ENCODE peak calls at places on chromosomes 5 and 9, in seven cellular contexts. M is GM12865, X is AG04449, I is mesothelial cell of epicardium, S is astrocyte of the spinal cord, W is GM20000, H is H9. G is an unnamed sample.

GRCh38 chr9:137630684-137631083 is 11.9 kb downstream of the EHMT1 start:
- DNase-seq in X (no peak), I (no peak), H (no peak), W (no peak), S (no peak), M (no peak), G (no peak)

GRCh38 chr9:135978650-135979461 is 17.7 kb upstream of the UBAC1 start:
- DNase-seq in H (no peak), I (no peak), M (no peak), X (no peak), W (no peak), S (no peak), G (no peak)

GRCh38 chr5:158116965-158117364 is 258.0 kb upstream of the CLINT1 start:
- DNase-seq in M (no peak), S (no peak), W (no peak), I (no peak), X (no peak), H (no peak), G (no peak)

GRCh38 chr5:127909078-127909477 is 174.5 kb upstream of the SLC12A2 start:
- DNase-seq in W (peak; percentile 39), S (peak; percentile 50), I (no peak), M (peak; percentile 71), X (no peak), H (peak; percentile 59), G (peak; percentile 41)

GRCh38 chr5:177130211-177131018 is 3.2 kb upstream of the NSD1 start:
- DNase-seq in S (no peak), W (no peak), X (no peak), I (no peak), M (no peak), H (no peak), G (no peak)

GRCh38 chr9:96419691-96419969 is 1.5 kb upstream of the ZNF367 start:
- DNase-seq in M (no peak), I (no peak), S (peak; percentile 13), H (no peak), W (no peak), X (no peak), G (no peak)

GRCh38 chr9:123725389-123725788 is 204.5 kb downstream of the DENND1A start:
- DNase-seq in W (no peak), H (peak; percentile 37), S (peak; percentile 59), I (no peak), M (no peak), X (no peak), G (no peak)

GRCh38 chr9:81083821-81084512 is 605.4 kb downstream of the TLE1 start:
- DNase-seq in S (peak; percentile 76), I (no peak), X (peak; percentile 28), M (peak; percentile 2), W (no peak), H (no peak), G (no peak)

GRCh38 chr9:93089481-93089991 is 6.5 kb upstream of the CARD19 start:
- DNase-seq in I (no peak), X (no peak), H (peak; percentile 23), W (no peak), M (no peak), S (no peak), G (no peak)

GRCh38 chr5:71891856-71892255 is 172.8 kb downstream of the CARTPT start:
- DNase-seq in S (no peak), H (peak; percentile 61), M (no peak), X (no peak), I (no peak), W (no peak), G (no peak)

GRCh38 chr5:160188151-160188967 is 40.9 kb upstream of the FABP6 start:
- DNase-seq in S (peak; percentile 47), M (no peak), W (no peak), X (no peak), I (peak; percentile 56), H (peak; percentile 79), G (peak; percentile 59)

GRCh38 chr5:57478826-57479225 is 3.8 kb downstream of the ACTBL2 start:
- DNase-seq in W (no peak), S (no peak), X (no peak), I (no peak), H (no peak), M (no peak), G (no peak)

GRCh38 chr5:59041355-59041754 is 458.5 kb downstream of the RAB3C start:
- DNase-seq in X (no peak), H (no peak), W (no peak), S (no peak), M (no peak), I (no peak), G (no peak)

GRCh38 chr9:33166263-33167083 is 663 bp downstream of the B4GALT1 start:
- DNase-seq in M (peak; percentile 39), X (no peak), S (no peak), I (no peak), H (no peak), W (peak; percentile 24), G (no peak)

GRCh38 chr5:428219-428618 is 14.8 kb upstream of the EXOC3 start:
- DNase-seq in W (no peak), X (no peak), M (no peak), S (no peak), H (no peak), I (no peak), G (no peak)

GRCh38 chr9:134442486-134443168 is 116.4 kb downstream of the RXRA start:
- DNase-seq in S (peak; percentile 17), M (no peak), W (no peak), X (no peak), I (no peak), H (no peak), G (no peak)

GRCh38 chr5:171863928-171864327 is 78.3 kb downstream of the SMIM23 start:
- DNase-seq in M (no peak), W (no peak), S (peak; percentile 87), H (no peak), I (no peak), X (peak; percentile 85), G (no peak)

GRCh38 chr5:181207214-181207959 is 2.4 kb upstream of the TRIM7 start:
- DNase-seq in S (peak; percentile 94), W (peak; percentile 63), M (peak; percentile 90), I (no peak), X (peak; percentile 71), H (peak; percentile 86), G (peak; percentile 61)

GRCh38 chr5:121630402-121630801 is 221.3 kb upstream of the FTMT start:
- DNase-seq in I (no peak), M (no peak), X (no peak), S (peak; percentile 1), W (no peak), H (no peak), G (no peak)

GRCh38 chr9:33750307-33750838 is 45.0 kb upstream of the PRSS3 start:
- DNase-seq in X (no peak), M (no peak), H (no peak), S (no peak), W (no peak), I (no peak), G (no peak)

GRCh38 chr5:1380011-1380817 is 35.3 kb upstream of the CLPTM1L start:
- DNase-seq in X (no peak), W (peak; percentile 56), S (no peak), H (peak; percentile 81), M (peak; percentile 69), I (no peak), G (peak; percentile 58)

GRCh38 chr9:14238518-14238917 is 75.4 kb downstream of the NFIB start:
- DNase-seq in H (peak; percentile 33), W (no peak), M (no peak), X (no peak), I (no peak), S (peak; percentile 45), G (no peak)

GRCh38 chr9:116494815-116495634 is 192.1 kb upstream of the TRIM32 start:
- DNase-seq in S (no peak), I (no peak), M (peak; percentile 48), X (no peak), W (peak; percentile 31), H (peak; percentile 65), G (no peak)

GRCh38 chr5:12023614-12024241 is 119.5 kb upstream of the CTNND2 start:
- DNase-seq in M (peak; percentile 38), X (no peak), S (peak; percentile 58), H (no peak), W (peak; percentile 9), I (no peak), G (peak; percentile 13)

GRCh38 chr5:42021119-42021518 is 96.0 kb downstream of the FBXO4 start:
- DNase-seq in X (no peak), S (peak; percentile 10), M (no peak), W (no peak), H (no peak), I (no peak), G (no peak)

GRCh38 chr9:109981091-109981490 is 201.1 kb downstream of the PALM2AKAP2 start:
- DNase-seq in M (no peak), S (no peak), X (no peak), I (no peak), W (no peak), H (no peak), G (no peak)

GRCh38 chr5:54120473-54120872 is 189.9 kb downstream of the ARL15 start:
- DNase-seq in H (no peak), X (no peak), S (no peak), W (no peak), M (no peak), I (no peak), G (no peak)

GRCh38 chr5:110785356-110785755 is 46.5 kb downstream of the SLC25A46 start:
- DNase-seq in I (no peak), H (no peak), X (peak; percentile 4), S (peak; percentile 15), W (no peak), M (no peak), G (no peak)

GRCh38 chr5:110784901-110785300 is 46.1 kb downstream of the SLC25A46 start:
- DNase-seq in I (no peak), M (no peak), S (peak; percentile 19), H (no peak), X (no peak), W (no peak), G (no peak)

GRCh38 chr5:110790673-110791072 is 51.9 kb downstream of the SLC25A46 start:
- DNase-seq in I (no peak), W (no peak), M (no peak), H (no peak), X (peak; percentile 4), S (peak; percentile 59), G (no peak)
- TF ChIP-seq CTCF in I (no peak), W (no peak), M (no peak), H (no peak), X (no peak), S (peak; percentile 41), G (no peak)

GRCh38 chr5:156431956-156432829 is 105.2 kb downstream of the SGCD start:
- DNase-seq in W (no peak), X (no peak), I (no peak), S (no peak), H (peak; percentile 49), M (no peak), G (no peak)
- TF ChIP-seq CTCF in W (no peak), X (no peak), I (no peak), S (no peak), H (peak; percentile 45), M (no peak), G (no peak)

DNA sequence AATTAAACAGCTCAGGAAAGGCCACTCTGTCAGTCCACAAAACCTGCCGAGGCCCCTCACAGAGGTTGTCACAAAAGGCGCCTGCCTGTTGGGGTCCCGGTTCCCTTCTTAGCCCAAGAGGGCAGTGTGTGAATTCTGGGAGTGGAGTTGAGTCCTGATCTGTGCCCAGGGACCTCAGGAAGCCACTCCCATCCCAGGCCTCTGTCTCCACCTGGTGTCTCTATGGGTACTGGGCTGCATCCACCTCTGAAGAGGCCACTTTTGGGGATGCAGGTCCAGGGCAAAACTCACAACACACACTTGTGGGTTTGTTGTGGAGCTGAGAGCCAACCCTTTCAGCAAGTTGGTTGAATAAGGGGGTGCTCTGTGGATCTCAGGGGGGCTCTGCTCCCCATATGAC is 74.3 kb upstream of the STXBP1 start:
- DNase-seq in M (no peak), H (peak; percentile 71), X (no peak), I (no peak), S (no peak), W (peak; percentile 49), G (no peak)
- TF ChIP-seq CTCF in M (peak; percentile 22), H (peak; percentile 56), X (peak; percentile 25), I (no peak), S (peak; percentile 48), W (no peak), G (no peak)

GRCh38 chr5:174735498-174736350 is 11.3 kb downstream of the MSX2 start:
- DNase-seq in W (no peak), H (peak; percentile 78), M (no peak), X (no peak), S (no peak), I (no peak), G (no peak)
- TF ChIP-seq CTCF in W (no peak), H (peak; percentile 84), M (peak; percentile 15), X (peak; percentile 28), S (peak; percentile 49), I (no peak), G (no peak)

G was measured in GM13976.